ENCODE peak calls at places on chromosomes 1 and 21, in four cellular contexts. E is bronchial epithelial cell, A is T-cell, R is kidney glomerular epithelial cell. D is an unnamed sample.

GRCh38 chr1:27522860-27523665 is 33.1 kb upstream of the WASF2 start:
- DNase-seq in E (no peak), A (peak; percentile 44), R (no peak), D (no peak)

GRCh38 chr1:22969224-22969829 is 3.3 kb downstream of the LACTBL1 start:
- DNase-seq in E (peak; percentile 62), A (no peak), R (peak; percentile 35), D (no peak)

GRCh38 chr1:169201084-169201619 is 94.7 kb downstream of the ATP1B1 start:
- DNase-seq in E (peak; percentile 40), A (no peak), R (peak; percentile 6), D (no peak)

GRCh38 chr1:98005326-98006010 is 84.6 kb upstream of the DPYD start:
- DNase-seq in E (peak; percentile 11), A (no peak), R (no peak), D (no peak)

GRCh38 chr1:184163674-184164470 is 112.3 kb downstream of the TSEN15 start:
- DNase-seq in E (peak; percentile 31), A (no peak), R (peak; percentile 46), D (no peak)

GRCh38 chr1:161427733-161428516 is 60.2 kb upstream of the CFAP126 start:
- DNase-seq in E (peak; percentile 26), A (no peak), R (no peak), D (peak; percentile 67)

GRCh38 chr1:39065542-39065941 is 39.4 kb downstream of the NDUFS5 start:
- DNase-seq in E (no peak), A (no peak), R (no peak), D (no peak)

GRCh38 chr1:98557808-98558390 is 103.6 kb upstream of the SNX7 start:
- DNase-seq in E (no peak), A (no peak), R (no peak), D (no peak)

GRCh38 chr1:71080178-71080781 is 555 bp downstream of the ZRANB2 start:
- DNase-seq in E (peak; percentile 5), A (no peak), R (no peak), D (peak; percentile 65)

GRCh38 chr1:240501115-240501514 is 110.8 kb downstream of the GREM2 start:
- DNase-seq in E (no peak), A (no peak), R (peak; percentile 3), D (no peak)

GRCh38 chr1:20153000-20153418 is 13.9 kb downstream of the PLA2G2F start:
- DNase-seq in E (no peak), A (no peak), R (no peak), D (no peak)

GRCh38 chr1:92306020-92306419 is 7.2 kb downstream of the RPAP2 start:
- DNase-seq in E (no peak), A (no peak), R (no peak), D (no peak)

GRCh38 chr1:241533375-241534115 is 1.4 kb downstream of the KMO start:
- DNase-seq in E (peak; percentile 23), A (no peak), R (no peak), D (no peak)

GRCh38 chr1:59434336-59434735 is 137.4 kb downstream of the FGGY start:
- DNase-seq in E (peak; percentile 26), A (no peak), R (no peak), D (no peak)

GRCh38 chr1:78291872-78292271 is 198.9 kb upstream of the PTGFR start:
- DNase-seq in E (no peak), A (no peak), R (no peak), D (no peak)

GRCh38 chr21:45509566-45510465 is 32.4 kb downstream of the SLC19A1 start:
- DNase-seq in E (no peak), A (no peak), R (no peak), D (no peak)

GRCh38 chr1:104100079-104100478 is 350.4 kb downstream of the AMY1C start:
- DNase-seq in E (no peak), A (no peak), R (no peak), D (no peak)

GRCh38 chr1:20200966-20201365 is 14.6 kb upstream of the PLA2G2C start:
- DNase-seq in E (no peak), A (no peak), R (no peak), D (no peak)

GRCh38 chr1:59776960-59777852 is 37.5 kb upstream of the HOOK1 start:
- DNase-seq in E (no peak), A (no peak), R (no peak), D (no peak)

GRCh38 chr1:15220024-15220392 is 27.0 kb upstream of the FHAD1 start:
- DNase-seq in E (no peak), A (no peak), R (no peak), D (no peak)

GRCh38 chr1:247681288-247681897 is 1.9 kb upstream of the OR13G1 start:
- DNase-seq in E (peak; percentile 31), A (peak; percentile 5), R (peak; percentile 35), D (peak; percentile 34)

GRCh38 chr1:37797750-37798345 is 4.2 kb downstream of the MANEAL start:
- DNase-seq in E (no peak), A (no peak), R (peak; percentile 19), D (no peak)

GRCh38 chr1:179881642-179882252 is 338 bp upstream of the TOR1AIP1 start:
- DNase-seq in E (no peak), A (no peak), R (peak; percentile 85), D (no peak)

GRCh38 chr1:109268431-109269211 is 14.3 kb downstream of the PSRC1 start:
- DNase-seq in E (no peak), A (no peak), R (no peak), D (no peak)

GRCh38 chr1:114152211-114153050 is 1.2 kb downstream of the SYT6 start:
- DNase-seq in E (no peak), A (no peak), R (no peak), D (peak; percentile 76)

GRCh38 chr1:176073524-176074157 is 133.4 kb downstream of the COP1 start:
- DNase-seq in E (peak; percentile 66), A (peak; percentile 26), R (peak; percentile 71), D (peak; percentile 53)

GRCh38 chr1:229148041-229148671 is 122.8 kb upstream of the RAB4A start:
- DNase-seq in E (no peak), A (no peak), R (peak; percentile 72), D (peak; percentile 48)

GRCh38 chr1:243253211-243253926 is 1.7 kb downstream of the CEP170 start:
- DNase-seq in E (peak; percentile 15), A (no peak), R (no peak), D (no peak)

GRCh38 chr1:58812468-58812867 is 28.6 kb upstream of the JUN start:
- DNase-seq in E (no peak), A (no peak), R (no peak), D (no peak)

GRCh38 chr1:168084396-168085231 is 52.1 kb downstream of the GPR161 start:
- DNase-seq in E (peak; percentile 26), A (peak; percentile 51), R (no peak), D (peak; percentile 85)

GRCh38 chr1:33577663-33578062 is 105.2 kb downstream of the ZSCAN20 start:
- DNase-seq in E (no peak), A (no peak), R (no peak), D (no peak)

GRCh38 chr1:36514501-36514900 is 31.8 kb upstream of the CSF3R start:
- DNase-seq in E (no peak), A (no peak), R (no peak), D (no peak)

GRCh38 chr21:45457161-45457831 is 52.3 kb downstream of the COL18A1 start:
- DNase-seq in E (no peak), A (no peak), R (no peak), D (no peak)

GRCh38 chr1:72827285-72827684 is 544.9 kb upstream of the NEGR1 start:
- DNase-seq in E (peak; percentile 17), A (no peak), R (no peak), D (no peak)

GRCh38 chr1:29120955-29121485 is 2.7 kb downstream of the TMEM200B start:
- DNase-seq in E (no peak), A (peak; percentile 64), R (no peak), D (peak; percentile 5)

GRCh38 chr21:46149205-46149901 is 6.0 kb downstream of the FTCD start:
- DNase-seq in E (no peak), A (no peak), R (no peak), D (no peak)

D was measured in HEK293T.